ENCODE peak calls at places on chromosomes 4 and X, in five cellular contexts. One of them, this sample, is unnamed.
A peak's percentile ranks its signal among the peaks of the same experiment; 100 is the strongest.

GRCh38 chr4:148026022-148026421 is 294.1 kb downstream of the ARHGAP10 start:
- DNase-seq in RKO: no peak
- DNase-seq in naive thymus-derived CD8-positive, alpha-beta T cell: no peak
- DNase-seq in mammary epithelial cell: peak; percentile 26
- DNase-seq in activated gamma-delta T cell treated with Interleukin-2 at 50 U/mL for 16 hours: no peak
- DNase-seq in this sample: no peak

GRCh38 chrX:57172544-57172943 is 35.3 kb upstream of the SPIN2A start:
- DNase-seq in RKO: no peak
- DNase-seq in naive thymus-derived CD8-positive, alpha-beta T cell: no peak
- DNase-seq in mammary epithelial cell: no peak
- DNase-seq in activated gamma-delta T cell treated with Interleukin-2 at 50 U/mL for 16 hours: no peak
- DNase-seq in this sample: no peak

GRCh38 chrX:110748256-110748811 is 47.3 kb downstream of the CHRDL1 start:
- DNase-seq in RKO: no peak
- DNase-seq in naive thymus-derived CD8-positive, alpha-beta T cell: no peak
- DNase-seq in mammary epithelial cell: no peak
- DNase-seq in activated gamma-delta T cell treated with Interleukin-2 at 50 U/mL for 16 hours: no peak
- DNase-seq in this sample: no peak

GRCh38 chr4:83890231-83890630 is 354.3 kb downstream of the GPAT3 start:
- DNase-seq in RKO: no peak
- DNase-seq in naive thymus-derived CD8-positive, alpha-beta T cell: no peak
- DNase-seq in mammary epithelial cell: no peak
- DNase-seq in activated gamma-delta T cell treated with Interleukin-2 at 50 U/mL for 16 hours: no peak
- DNase-seq in this sample: no peak

GRCh38 chrX:71143508-71143907 is 1.1 kb upstream of the NLGN3 start:
- DNase-seq in RKO: no peak
- DNase-seq in naive thymus-derived CD8-positive, alpha-beta T cell: no peak
- DNase-seq in mammary epithelial cell: no peak
- DNase-seq in activated gamma-delta T cell treated with Interleukin-2 at 50 U/mL for 16 hours: no peak
- DNase-seq in this sample: no peak

GRCh38 chrX:134619838-134620237 is 38.4 kb downstream of the PLAC1 start:
- DNase-seq in RKO: no peak
- DNase-seq in naive thymus-derived CD8-positive, alpha-beta T cell: no peak
- DNase-seq in mammary epithelial cell: no peak
- DNase-seq in activated gamma-delta T cell treated with Interleukin-2 at 50 U/mL for 16 hours: no peak
- DNase-seq in this sample: no peak

GRCh38 chrX:107025538-107025937 is 25.5 kb upstream of the MORC4 start:
- DNase-seq in RKO: peak; percentile 41
- DNase-seq in naive thymus-derived CD8-positive, alpha-beta T cell: no peak
- DNase-seq in mammary epithelial cell: peak; percentile 6
- DNase-seq in activated gamma-delta T cell treated with Interleukin-2 at 50 U/mL for 16 hours: no peak
- DNase-seq in this sample: no peak

GRCh38 chrX:7147431-7147977 is at the start of gene STS:
- DNase-seq in RKO: peak; percentile 54
- DNase-seq in naive thymus-derived CD8-positive, alpha-beta T cell: peak; percentile 23
- DNase-seq in mammary epithelial cell: peak; percentile 27
- DNase-seq in activated gamma-delta T cell treated with Interleukin-2 at 50 U/mL for 16 hours: peak; percentile 29
- DNase-seq in this sample: peak; percentile 58

GRCh38 chrX:78514852-78515251 is 144.3 kb downstream of the RTL3 start:
- DNase-seq in RKO: peak; percentile 1
- DNase-seq in naive thymus-derived CD8-positive, alpha-beta T cell: no peak
- DNase-seq in mammary epithelial cell: peak; percentile 37
- DNase-seq in activated gamma-delta T cell treated with Interleukin-2 at 50 U/mL for 16 hours: no peak
- DNase-seq in this sample: no peak

GRCh38 chr4:150314031-150314430 is 235.8 kb downstream of the DCLK2 start:
- DNase-seq in RKO: no peak
- DNase-seq in naive thymus-derived CD8-positive, alpha-beta T cell: no peak
- DNase-seq in mammary epithelial cell: no peak
- DNase-seq in activated gamma-delta T cell treated with Interleukin-2 at 50 U/mL for 16 hours: no peak
- DNase-seq in this sample: no peak

GRCh38 chr4:83417566-83417965 is 38.1 kb downstream of the HELQ start:
- DNase-seq in RKO: no peak
- DNase-seq in naive thymus-derived CD8-positive, alpha-beta T cell: no peak
- DNase-seq in mammary epithelial cell: no peak
- DNase-seq in activated gamma-delta T cell treated with Interleukin-2 at 50 U/mL for 16 hours: no peak
- DNase-seq in this sample: no peak

GRCh38 chr4:119823045-119823444 is 194.4 kb upstream of the PDE5A start:
- DNase-seq in RKO: no peak
- DNase-seq in naive thymus-derived CD8-positive, alpha-beta T cell: no peak
- DNase-seq in mammary epithelial cell: no peak
- DNase-seq in activated gamma-delta T cell treated with Interleukin-2 at 50 U/mL for 16 hours: no peak
- DNase-seq in this sample: no peak

GRCh38 chr4:73401412-73401811 is 2.7 kb upstream of the ALB start:
- DNase-seq in RKO: no peak
- DNase-seq in naive thymus-derived CD8-positive, alpha-beta T cell: no peak
- DNase-seq in mammary epithelial cell: no peak
- DNase-seq in activated gamma-delta T cell treated with Interleukin-2 at 50 U/mL for 16 hours: no peak
- DNase-seq in this sample: no peak

GRCh38 chr4:152434011-152434410 is 101.9 kb downstream of the FBXW7 start:
- DNase-seq in RKO: no peak
- DNase-seq in naive thymus-derived CD8-positive, alpha-beta T cell: no peak
- DNase-seq in mammary epithelial cell: no peak
- DNase-seq in activated gamma-delta T cell treated with Interleukin-2 at 50 U/mL for 16 hours: no peak
- DNase-seq in this sample: no peak